ENCODE peak calls at places on chromosomes 11 and 22, in seven cellular contexts. Z, G, H, F, M, D and O are unnamed samples.
A peak's percentile ranks its signal among the peaks of the same experiment; 100 is the strongest.

GRCh38 chr22:19992481-19992911 is 24.1 kb downstream of the ARVCF start:
- DNase-seq in G (no peak), Z (no peak), F (no peak), H (no peak), M (no peak), D (no peak), O (no peak)

GRCh38 chr11:115539844-115540243 is 35.6 kb upstream of the CADM1 start:
- DNase-seq in M (no peak), H (no peak), G (no peak), F (no peak), D (no peak), Z (no peak), O (no peak)

GRCh38 chr11:61853698-61854169 is 25.6 kb downstream of the FADS2 start:
- DNase-seq in M (no peak), H (no peak), D (no peak), Z (no peak), F (no peak), G (no peak), O (no peak)

GRCh38 chr11:71949034-71949433 is 20.2 kb downstream of the RNF121 start:
- DNase-seq in F (no peak), Z (no peak), M (no peak), G (no peak), D (no peak), H (no peak), O (no peak)

GRCh38 chr22:29797351-29797750 is 30.2 kb downstream of the UQCR10 start:
- DNase-seq in D (no peak), Z (no peak), G (no peak), H (no peak), M (no peak), F (no peak), O (no peak)

GRCh38 chr22:49372530-49373288 is 455.0 kb downstream of the BRD1 start:
- DNase-seq in D (no peak), M (no peak), F (peak; percentile 18), G (peak; percentile 24), H (no peak), Z (no peak), O (no peak)

GRCh38 chr11:57787920-57788716 is 26.5 kb downstream of the CTNND1 start:
- DNase-seq in H (no peak), M (no peak), D (no peak), Z (no peak), G (no peak), F (no peak), O (no peak)

GRCh38 chr11:1744137-1744878 is 6.1 kb downstream of the IFITM10 start:
- DNase-seq in G (no peak), F (peak; percentile 57), H (no peak), Z (no peak), D (peak; percentile 42), M (no peak), O (no peak)

GRCh38 chr22:37660709-37661045 is 2.2 kb downstream of the PDXP start:
- DNase-seq in F (no peak), G (no peak), M (no peak), H (no peak), Z (no peak), D (no peak), O (no peak)

GRCh38 chr11:66835762-66836405 is 7.4 kb upstream of the RCE1 start:
- DNase-seq in Z (no peak), H (no peak), D (no peak), F (no peak), G (no peak), M (no peak), O (no peak)

GRCh38 chr11:5968394-5968793 is at the start of gene OR56A5:
- DNase-seq in H (no peak), F (no peak), D (no peak), G (no peak), M (no peak), Z (no peak), O (no peak)

GRCh38 chr22:47127441-47127871 is 365.0 kb downstream of the TBC1D22A start:
- DNase-seq in D (no peak), M (no peak), Z (no peak), G (no peak), F (no peak), H (no peak), O (no peak)

GRCh38 chr11:116530705-116531104 is 242.1 kb downstream of the BUD13 start:
- DNase-seq in D (no peak), M (no peak), G (no peak), H (no peak), Z (no peak), F (no peak), O (no peak)

GRCh38 chr11:120339394-120339890 is 3.2 kb downstream of the ARHGEF12 start:
- DNase-seq in H (no peak), M (no peak), D (no peak), Z (no peak), F (no peak), G (peak; percentile 69), O (no peak)

GRCh38 chr11:119709638-119710346 is 19.2 kb downstream of the NECTIN1 start:
- DNase-seq in D (no peak), Z (no peak), M (peak; percentile 82), H (no peak), F (no peak), G (peak; percentile 61), O (no peak)

GRCh38 chr11:5928811-5929210 is 13.2 kb upstream of the OR56A3 start:
- DNase-seq in G (no peak), D (no peak), H (no peak), Z (no peak), M (no peak), F (no peak), O (no peak)

GRCh38 chr22:41469218-41469851 is 418 bp downstream of the ACO2 start:
- DNase-seq in G (no peak), F (no peak), Z (no peak), D (peak; percentile 41), H (peak; percentile 70), M (no peak), O (no peak)

GRCh38 chr11:121236115-121237001 is 56.2 kb upstream of the SC5D start:
- DNase-seq in G (peak; percentile 72), F (no peak), D (no peak), Z (no peak), M (no peak), H (no peak), O (no peak)

GRCh38 chr22:37496651-37497599 is 10.7 kb upstream of the MFNG start:
- DNase-seq in Z (no peak), H (no peak), G (no peak), F (no peak), M (peak; percentile 95), D (no peak), O (peak; percentile 94)

GRCh38 chr11:21866781-21867180 is 326.1 kb upstream of the ANO5 start:
- DNase-seq in Z (no peak), G (no peak), F (no peak), H (no peak), D (no peak), M (no peak), O (no peak)

GRCh38 chr11:66523611-66524010 is 13.2 kb downstream of the BBS1 start:
- DNase-seq in H (no peak), M (no peak), G (peak; percentile 82), F (no peak), D (peak; percentile 68), Z (no peak), O (no peak)

GRCh38 chr22:26620197-26620596 is 1.6 kb upstream of the CRYBA4 start:
- DNase-seq in H (no peak), M (no peak), Z (no peak), G (no peak), F (no peak), D (no peak), O (no peak)

GRCh38 chr22:26623984-26624383 is 2.2 kb downstream of the CRYBA4 start:
- DNase-seq in D (no peak), F (no peak), Z (no peak), G (no peak), M (no peak), H (no peak), O (no peak)

GRCh38 chr22:26624788-26625187 is 3.0 kb downstream of the CRYBA4 start:
- DNase-seq in F (no peak), H (no peak), D (no peak), G (no peak), M (no peak), Z (no peak), O (no peak)

GRCh38 chr22:26619510-26619909 is 1.7 kb upstream of the CRYBB1 start:
- DNase-seq in Z (no peak), H (no peak), D (peak; percentile 39), M (no peak), F (no peak), G (no peak), O (no peak)

GRCh38 chr22:26621663-26622062 is at the start of gene CRYBA4:
- DNase-seq in F (no peak), G (no peak), H (no peak), Z (no peak), M (no peak), D (no peak), O (no peak)
- TF ChIP-seq CTCF in F (no peak), G (no peak), H (no peak), Z (no peak), M (no peak), D (no peak), O (no peak)

DNA sequence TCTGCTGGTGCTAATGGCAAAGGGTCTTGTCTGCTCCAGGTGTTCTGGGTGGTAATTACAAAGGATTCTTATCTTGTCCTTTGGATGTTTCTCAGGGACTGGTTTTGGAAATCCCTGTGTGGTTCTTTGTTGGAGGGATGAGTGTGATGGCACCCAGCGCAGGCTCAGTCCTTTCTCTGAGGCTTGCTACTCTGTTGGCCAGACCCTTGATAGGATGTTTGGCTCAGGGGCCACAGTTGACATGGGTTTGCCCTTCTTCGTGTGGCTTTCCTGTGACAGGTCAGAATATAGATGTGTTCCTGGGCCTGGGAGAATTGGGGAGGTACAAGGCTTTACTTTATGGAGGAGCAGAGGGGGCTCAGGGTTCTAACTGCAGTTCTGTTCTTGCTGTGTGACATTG is 4.0 kb downstream of the ARHGEF17 start:
- DNase-seq in M (no peak), H (peak; percentile 62), D (no peak), Z (no peak), F (no peak), G (no peak), O (no peak)
- H3K4me3 ChIP-seq in M (peak overlapping the region; percentile 75), H (peak overlapping the region; percentile 71), D (peak overlapping the region; percentile 88), Z (peak overlapping the region; percentile 75), F (peak overlapping the region; percentile 27), G (peak overlapping the region; percentile 17), O (peak overlapping the region; percentile 42)

GRCh38 chr11:59144579-59145345 is 2.1 kb downstream of the FAM111A start:
- DNase-seq in H (peak; percentile 92), D (peak; percentile 70), G (peak; percentile 72), M (peak; percentile 68), Z (peak; percentile 56), F (no peak), O (no peak)

GRCh38 chr11:59141191-59141590 is 1.5 kb upstream of the FAM111A start:
- DNase-seq in M (no peak), Z (no peak), D (no peak), F (no peak), G (no peak), H (no peak), O (no peak)

GRCh38 chr11:59144096-59144495 is 1.4 kb downstream of the FAM111A start:
- DNase-seq in H (no peak), M (no peak), Z (no peak), D (no peak), G (no peak), F (no peak), O (no peak)

GRCh38 chr11:59142530-59143507 is at the start of gene FAM111A:
- DNase-seq in Z (peak; percentile 70), H (peak; percentile 94), D (peak; percentile 90), G (peak; percentile 75), M (peak; percentile 69), F (peak; percentile 53), O (peak; percentile 87)

GRCh38 chr11:59141673-59142460 is 789 bp upstream of the FAM111A start:
- DNase-seq in D (no peak), Z (no peak), G (no peak), H (no peak), F (no peak), M (peak; percentile 8), O (no peak)
- TF ChIP-seq CTCF in D (no peak), Z (no peak), G (no peak), H (no peak), F (no peak), M (no peak), O (no peak)

GRCh38 chr11:117993988-117994741 is 8.0 kb downstream of the IL10RA start:
- DNase-seq in G (no peak), H (peak; percentile 75), F (no peak), Z (no peak), D (peak; percentile 48), M (no peak), O (no peak)
- H3K4me3 ChIP-seq in G (no peak overlapping the region), H (no peak overlapping the region), F (no peak overlapping the region), Z (no peak overlapping the region), D (no peak overlapping the region), M (no peak overlapping the region), O (no peak overlapping the region)